ENCODE peak calls at places on chromosomes 5 and 9, in eight cellular contexts. Q, R, V, H, X, E, F and W are unnamed samples.

GRCh38 chr5:32174011-32174866 is at the start of gene GOLPH3:
- DNase-seq in Q (peak; percentile 96), R (peak; percentile 96), V (peak; percentile 95), H (peak; percentile 83), X (peak; percentile 98), E (peak; percentile 87), F (peak; percentile 97), W (peak; percentile 94)

GRCh38 chr5:82952326-82952725 is 124.9 kb downstream of the TMEM167A start:
- DNase-seq in Q (no peak), R (no peak), V (no peak), H (peak; percentile 6), X (peak; percentile 20), E (no peak), F (no peak), W (no peak)

GRCh38 chr5:125461641-125462072 is 715.2 kb upstream of the ZNF608 start:
- DNase-seq in Q (no peak), R (no peak), V (no peak), H (no peak), X (no peak), E (no peak), F (no peak), W (no peak)

GRCh38 chr9:127706836-127707241 is at the start of gene CFAP157:
- DNase-seq in Q (peak; percentile 34), R (no peak), V (no peak), H (no peak), X (no peak), E (peak; percentile 25), F (no peak), W (no peak)

GRCh38 chr5:28404363-28405071 is 1366.1 kb upstream of the CDH9 start:
- DNase-seq in Q (no peak), R (no peak), V (no peak), H (no peak), X (no peak), E (no peak), F (no peak), W (no peak)

GRCh38 chr5:108727154-108727638 is 20.5 kb upstream of the FER start:
- DNase-seq in Q (peak; percentile 31), R (no peak), V (no peak), H (peak; percentile 24), X (peak; percentile 63), E (peak; percentile 55), F (no peak), W (peak; percentile 36)

GRCh38 chr9:119697996-119698395 is 328.8 kb upstream of the BRINP1 start:
- DNase-seq in Q (peak; percentile 22), R (no peak), V (no peak), H (no peak), X (no peak), E (no peak), F (no peak), W (no peak)

GRCh38 chr5:124746916-124747769 is 704 bp upstream of the ZNF608 start:
- DNase-seq in Q (peak; percentile 96), R (peak; percentile 65), V (peak; percentile 76), H (peak; percentile 94), X (peak; percentile 87), E (peak; percentile 85), F (peak; percentile 88), W (peak; percentile 84)

GRCh38 chr9:132733133-132733815 is 63.0 kb downstream of the GTF3C4 start:
- DNase-seq in Q (no peak), R (no peak), V (peak; percentile 35), H (no peak), X (peak; percentile 36), E (no peak), F (no peak), W (no peak)

GRCh38 chr9:96618209-96619108 is 1.2 kb downstream of the CDC14B start:
- DNase-seq in Q (peak; percentile 79), R (peak; percentile 45), V (no peak), H (peak; percentile 54), X (peak; percentile 93), E (peak; percentile 65), F (peak; percentile 29), W (no peak)

GRCh38 chr5:1204693-1205242 is 3.4 kb downstream of the SLC6A19 start:
- DNase-seq in Q (peak; percentile 59), R (peak; percentile 6), V (no peak), H (peak; percentile 38), X (peak; percentile 56), E (peak; percentile 65), F (peak; percentile 47), W (no peak)

GRCh38 chr5:96008987-96009647 is 47.5 kb upstream of the ELL2 start:
- DNase-seq in Q (no peak), R (no peak), V (no peak), H (no peak), X (peak; percentile 32), E (no peak), F (no peak), W (no peak)

GRCh38 chr9:130860458-130861316 is 25.6 kb downstream of the ABL1 start:
- DNase-seq in Q (peak; percentile 81), R (peak; percentile 79), V (peak; percentile 74), H (peak; percentile 99), X (peak; percentile 99), E (peak; percentile 79), F (no peak), W (peak; percentile 78)

GRCh38 chr9:68562456-68562855 is 21.8 kb upstream of the TMEM252 start:
- DNase-seq in Q (no peak), R (no peak), V (no peak), H (no peak), X (no peak), E (no peak), F (no peak), W (no peak)

GRCh38 chr9:20788526-20789421 is 104.7 kb downstream of the FOCAD start:
- DNase-seq in Q (no peak), R (no peak), V (no peak), H (no peak), X (no peak), E (no peak), F (peak; percentile 59), W (no peak)

GRCh38 chr5:80156156-80156555 is 99.7 kb downstream of the SERINC5 start:
- DNase-seq in Q (no peak), R (no peak), V (no peak), H (peak; percentile 24), X (no peak), E (no peak), F (no peak), W (no peak)

GRCh38 chr9:4640027-4640426 is 22.1 kb upstream of the PLPP6 start:
- DNase-seq in Q (peak; percentile 29), R (no peak), V (no peak), H (no peak), X (peak; percentile 46), E (peak; percentile 9), F (no peak), W (no peak)

GRCh38 chr5:133381041-133381440 is 231.3 kb downstream of the FSTL4 start:
- DNase-seq in Q (no peak), R (no peak), V (no peak), H (no peak), X (no peak), E (no peak), F (no peak), W (no peak)

GRCh38 chr5:37133939-37134338 is 115.2 kb downstream of the CPLANE1 start:
- DNase-seq in Q (no peak), R (no peak), V (no peak), H (peak; percentile 75), X (peak; percentile 41), E (no peak), F (no peak), W (no peak)

GRCh38 chr5:172921906-172922305 is 37.3 kb upstream of the RPL26L1 start:
- DNase-seq in Q (no peak), R (no peak), V (no peak), H (no peak), X (no peak), E (no peak), F (no peak), W (no peak)

DNA sequence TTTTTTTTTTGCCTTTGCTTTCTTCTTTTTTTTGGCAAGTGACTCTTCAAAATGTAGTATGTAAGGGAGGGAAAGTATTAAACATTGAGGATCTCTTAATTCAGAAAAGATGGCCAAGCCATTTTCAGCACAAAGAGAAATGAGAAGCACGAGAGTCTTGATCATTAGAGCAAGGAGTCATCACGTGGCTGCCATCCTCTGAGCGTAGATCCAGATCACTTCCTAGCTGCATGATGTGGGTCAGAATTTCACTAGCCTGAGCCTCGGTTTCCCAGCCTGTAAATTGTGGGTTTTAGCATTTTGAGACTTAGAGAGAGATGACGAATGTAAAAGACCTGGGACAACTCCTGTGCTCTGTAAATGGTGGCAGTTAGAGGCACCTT is 312.9 kb downstream of the ARHGEF28 start:
- DNase-seq in Q (no peak), R (no peak), V (no peak), H (no peak), X (peak; percentile 82), E (no peak), F (no peak), W (no peak)
- H3K4me3 ChIP-seq in Q (no peak overlapping the region), R (no peak overlapping the region), V (no peak overlapping the region), H (no peak overlapping the region), X (peak overlapping the region; percentile 53), E (no peak overlapping the region), F (no peak overlapping the region), W (no peak overlapping the region)

GRCh38 chr5:151168602-151169344 is 11.2 kb upstream of the ANXA6 start:
- DNase-seq in Q (peak; percentile 56), R (no peak), V (no peak), H (no peak), X (no peak), E (no peak), F (no peak), W (no peak)

GRCh38 chr5:151159649-151160373 is 2.2 kb upstream of the ANXA6 start:
- DNase-seq in Q (no peak), R (no peak), V (no peak), H (no peak), X (no peak), E (no peak), F (no peak), W (no peak)

GRCh38 chr5:151167022-151167421 is 9.4 kb upstream of the ANXA6 start:
- DNase-seq in Q (no peak), R (no peak), V (no peak), H (no peak), X (no peak), E (no peak), F (no peak), W (no peak)

GRCh38 chr5:151162794-151163193 is 5.2 kb upstream of the ANXA6 start:
- DNase-seq in Q (no peak), R (no peak), V (no peak), H (peak; percentile 41), X (no peak), E (no peak), F (no peak), W (no peak)

GRCh38 chr5:151164687-151165392 is 7.3 kb upstream of the ANXA6 start:
- DNase-seq in Q (peak; percentile 85), R (peak; percentile 61), V (peak; percentile 58), H (peak; percentile 76), X (peak; percentile 78), E (peak; percentile 85), F (peak; percentile 70), W (peak; percentile 84)
- H3K4me1 ChIP-seq in Q (peaks cover 32% of the 10 kb centered on the region), R (peaks cover 5% of the 10 kb centered on the region), V (peaks cover 15% of the 10 kb centered on the region), H (no peaks in the 10 kb centered on the region), X (no peaks in the 10 kb centered on the region), E (no peaks in the 10 kb centered on the region), F (no peaks in the 10 kb centered on the region), W (no peaks in the 10 kb centered on the region)

GRCh38 chr5:90554358-90555006 is 4.1 kb upstream of the ADGRV1 start:
- DNase-seq in Q (no peak), R (no peak), V (no peak), H (no peak), X (no peak), E (no peak), F (no peak), W (no peak)
- H3K27me3 ChIP-seq in Q (peaks cover 28% of the 10 kb centered on the region), R (peaks cover 41% of the 10 kb centered on the region), V (no peaks in the 10 kb centered on the region), H (peaks cover 26% of the 10 kb centered on the region), X (peaks cover 47% of the 10 kb centered on the region), E (peaks cover 13% of the 10 kb centered on the region), F (peaks cover 70% of the 10 kb centered on the region), W (no peaks in the 10 kb centered on the region)

GRCh38 chr5:14204785-14205321 is 61.7 kb downstream of the TRIO start:
- DNase-seq in Q (no peak), R (peak; percentile 30), V (no peak), H (peak; percentile 82), X (peak; percentile 92), E (peak; percentile 75), F (peak; percentile 37), W (peak; percentile 50)
- H3K4me3 ChIP-seq in Q (no peak overlapping the region), R (no peak overlapping the region), V (no peak overlapping the region), H (no peak overlapping the region), X (peak overlapping the region; percentile 60), E (no peak overlapping the region), F (no peak overlapping the region), W (no peak overlapping the region)